ENCODE peak calls at places on chromosome X, in six cellular contexts. One of them, this sample, is unnamed.

GRCh38 chrX:49761481-49761880 is 65.7 kb upstream of the PAGE1 start:
- DNase-seq in NCI-H2081: no peak
- DNase-seq in stimulated activated CD8-positive, alpha-beta memory T cell treated with anti-CD3 and anti-CD28 coated beads, Interleukin-7, amount 100 ng/mL, for 1 hour: no peak
- DNase-seq in kidney tubule cell: peak
- DNase-seq in RWPE2: no peak
- DNase-seq in GM23248: peak
- DNase-seq in this sample: no peak

GRCh38 chrX:111170017-111170416 is 74.0 kb downstream of the PAK3 start:
- DNase-seq in GM23248: no peak
- DNase-seq in stimulated activated CD8-positive, alpha-beta memory T cell treated with anti-CD3 and anti-CD28 coated beads, Interleukin-7, amount 100 ng/mL, for 1 hour: no peak
- DNase-seq in RWPE2: no peak
- DNase-seq in NCI-H2081: no peak
- DNase-seq in kidney tubule cell: no peak
- DNase-seq in this sample: no peak

GRCh38 chrX:67538383-67538782 is 5.4 kb upstream of the AR start:
- DNase-seq in stimulated activated CD8-positive, alpha-beta memory T cell treated with anti-CD3 and anti-CD28 coated beads, Interleukin-7, amount 100 ng/mL, for 1 hour: no peak
- DNase-seq in RWPE2: no peak
- DNase-seq in NCI-H2081: no peak
- DNase-seq in kidney tubule cell: no peak
- DNase-seq in GM23248: no peak
- DNase-seq in this sample: no peak

GRCh38 chrX:104270916-104271512 is 16.3 kb upstream of the ESX1 start:
- DNase-seq in GM23248: peak
- DNase-seq in NCI-H2081: peak
- DNase-seq in RWPE2: no peak
- DNase-seq in stimulated activated CD8-positive, alpha-beta memory T cell treated with anti-CD3 and anti-CD28 coated beads, Interleukin-7, amount 100 ng/mL, for 1 hour: no peak
- DNase-seq in kidney tubule cell: peak
- DNase-seq in this sample: peak

GRCh38 chrX:66328950-66329596 is 165.0 kb downstream of the HEPH start:
- DNase-seq in RWPE2: no peak
- DNase-seq in GM23248: no peak
- DNase-seq in NCI-H2081: no peak
- DNase-seq in stimulated activated CD8-positive, alpha-beta memory T cell treated with anti-CD3 and anti-CD28 coated beads, Interleukin-7, amount 100 ng/mL, for 1 hour: no peak
- DNase-seq in kidney tubule cell: no peak
- DNase-seq in this sample: no peak

GRCh38 chrX:72309297-72310071 is 3.8 kb upstream of the CITED1 start:
- DNase-seq in GM23248: no peak
- DNase-seq in RWPE2: no peak
- DNase-seq in stimulated activated CD8-positive, alpha-beta memory T cell treated with anti-CD3 and anti-CD28 coated beads, Interleukin-7, amount 100 ng/mL, for 1 hour: no peak
- DNase-seq in NCI-H2081: no peak
- DNase-seq in kidney tubule cell: no peak
- DNase-seq in this sample: no peak

GRCh38 chrX:116806288-116806802 is 343.6 kb upstream of the CT83 start:
- DNase-seq in stimulated activated CD8-positive, alpha-beta memory T cell treated with anti-CD3 and anti-CD28 coated beads, Interleukin-7, amount 100 ng/mL, for 1 hour: no peak
- DNase-seq in NCI-H2081: no peak
- DNase-seq in kidney tubule cell: no peak
- DNase-seq in RWPE2: no peak
- DNase-seq in GM23248: no peak
- DNase-seq in this sample: no peak

GRCh38 chrX:154748712-154749339 is 2.1 kb downstream of the GAB3 start:
- DNase-seq in kidney tubule cell: peak
- DNase-seq in NCI-H2081: peak
- DNase-seq in stimulated activated CD8-positive, alpha-beta memory T cell treated with anti-CD3 and anti-CD28 coated beads, Interleukin-7, amount 100 ng/mL, for 1 hour: no peak
- DNase-seq in RWPE2: no peak
- DNase-seq in GM23248: peak
- DNase-seq in this sample: peak

GRCh38 chrX:47232803-47233332 is at the start of gene USP11:
- DNase-seq in stimulated activated CD8-positive, alpha-beta memory T cell treated with anti-CD3 and anti-CD28 coated beads, Interleukin-7, amount 100 ng/mL, for 1 hour: peak
- DNase-seq in NCI-H2081: no peak
- DNase-seq in GM23248: peak
- DNase-seq in RWPE2: no peak
- DNase-seq in kidney tubule cell: peak
- DNase-seq in this sample: peak

GRCh38 chrX:7996414-7996813 is 69.2 kb upstream of the PNPLA4 start:
- DNase-seq in NCI-H2081: peak
- DNase-seq in RWPE2: no peak
- DNase-seq in kidney tubule cell: peak
- DNase-seq in GM23248: peak
- DNase-seq in stimulated activated CD8-positive, alpha-beta memory T cell treated with anti-CD3 and anti-CD28 coated beads, Interleukin-7, amount 100 ng/mL, for 1 hour: no peak
- DNase-seq in this sample: peak

GRCh38 chrX:109847257-109848187 is 114.5 kb upstream of the ACSL4 start:
- DNase-seq in kidney tubule cell: peak
- DNase-seq in RWPE2: no peak
- DNase-seq in GM23248: peak
- DNase-seq in NCI-H2081: no peak
- DNase-seq in stimulated activated CD8-positive, alpha-beta memory T cell treated with anti-CD3 and anti-CD28 coated beads, Interleukin-7, amount 100 ng/mL, for 1 hour: no peak
- DNase-seq in this sample: peak

GRCh38 chrX:17559728-17560379 is 177.4 kb upstream of the SCML1 start:
- DNase-seq in NCI-H2081: no peak
- DNase-seq in RWPE2: no peak
- DNase-seq in GM23248: peak
- DNase-seq in kidney tubule cell: peak
- DNase-seq in stimulated activated CD8-positive, alpha-beta memory T cell treated with anti-CD3 and anti-CD28 coated beads, Interleukin-7, amount 100 ng/mL, for 1 hour: no peak
- DNase-seq in this sample: peak

GRCh38 chrX:103073442-103073841 is 9.5 kb upstream of the BEX1 start:
- DNase-seq in stimulated activated CD8-positive, alpha-beta memory T cell treated with anti-CD3 and anti-CD28 coated beads, Interleukin-7, amount 100 ng/mL, for 1 hour: no peak
- DNase-seq in kidney tubule cell: no peak
- DNase-seq in GM23248: peak
- DNase-seq in NCI-H2081: no peak
- DNase-seq in RWPE2: no peak
- DNase-seq in this sample: no peak

GRCh38 chrX:149267878-149268813 is 237.0 kb downstream of the IDS start:
- DNase-seq in stimulated activated CD8-positive, alpha-beta memory T cell treated with anti-CD3 and anti-CD28 coated beads, Interleukin-7, amount 100 ng/mL, for 1 hour: no peak
- DNase-seq in kidney tubule cell: no peak
- DNase-seq in RWPE2: no peak
- DNase-seq in GM23248: no peak
- DNase-seq in NCI-H2081: no peak
- DNase-seq in this sample: no peak

GRCh38 chrX:135345328-135345645 is 36.0 kb downstream of the ETDC start:
- DNase-seq in NCI-H2081: peak
- DNase-seq in GM23248: peak
- DNase-seq in kidney tubule cell: peak
- DNase-seq in stimulated activated CD8-positive, alpha-beta memory T cell treated with anti-CD3 and anti-CD28 coated beads, Interleukin-7, amount 100 ng/mL, for 1 hour: no peak
- DNase-seq in RWPE2: no peak
- DNase-seq in this sample: peak

GRCh38 chrX:96987228-96987627 is 103.5 kb downstream of the RPA4 start:
- DNase-seq in stimulated activated CD8-positive, alpha-beta memory T cell treated with anti-CD3 and anti-CD28 coated beads, Interleukin-7, amount 100 ng/mL, for 1 hour: no peak
- DNase-seq in GM23248: peak
- DNase-seq in RWPE2: no peak
- DNase-seq in kidney tubule cell: no peak
- DNase-seq in NCI-H2081: no peak
- DNase-seq in this sample: no peak

GRCh38 chrX:103363046-103363445 is 6.7 kb downstream of the TCEAL9 start:
- DNase-seq in NCI-H2081: no peak
- DNase-seq in kidney tubule cell: no peak
- DNase-seq in RWPE2: no peak
- DNase-seq in GM23248: no peak
- DNase-seq in stimulated activated CD8-positive, alpha-beta memory T cell treated with anti-CD3 and anti-CD28 coated beads, Interleukin-7, amount 100 ng/mL, for 1 hour: no peak
- DNase-seq in this sample: no peak

GRCh38 chrX:68498508-68499379 is at the start of gene YIPF6:
- DNase-seq in GM23248: peak
- DNase-seq in kidney tubule cell: peak
- DNase-seq in RWPE2: peak
- DNase-seq in NCI-H2081: peak
- DNase-seq in stimulated activated CD8-positive, alpha-beta memory T cell treated with anti-CD3 and anti-CD28 coated beads, Interleukin-7, amount 100 ng/mL, for 1 hour: peak
- DNase-seq in this sample: peak